ENCODE peak calls at places on chromosomes 3 and 15, in four cellular contexts. M is stimulated activated naive CD8-positive, alpha-beta T cell treated with anti-CD3 and anti-CD28 coated beads, Interleukin-15, Interleukin-2, amounts not matched to agents 100 U/mL and 50 U/mL, for 24 hours; T is EH; D is uterus. J is an unnamed sample.
A peak's percentile ranks its signal among the peaks of the same experiment; 100 is the strongest.

GRCh38 chr3:78091478-78092119 is 1051.7 kb downstream of the ROBO2 start:
- DNase-seq in T (no peak), D (no peak), M (no peak), J (no peak)

GRCh38 chr3:39387411-39387975 is 4.3 kb downstream of the SLC25A38 start:
- DNase-seq in D (no peak), M (no peak), T (no peak), J (no peak)

GRCh38 chr3:135125171-135125801 is 330.2 kb downstream of the EPHB1 start:
- DNase-seq in D (no peak), T (peak; percentile 53), M (no peak), J (no peak)

GRCh38 chr3:17032407-17033034 is 147.8 kb downstream of the PLCL2 start:
- DNase-seq in D (no peak), M (no peak), T (peak; percentile 48), J (no peak)

GRCh38 chr15:85649372-85649771 is 145.4 kb downstream of the KLHL25 start:
- DNase-seq in M (peak; percentile 32), T (peak; percentile 81), D (no peak), J (no peak)

GRCh38 chr15:27871078-27871695 is 227.9 kb downstream of the OCA2 start:
- DNase-seq in T (no peak), M (no peak), D (no peak), J (no peak)

GRCh38 chr15:52417501-52417900 is 111.2 kb downstream of the MYO5A start:
- DNase-seq in T (peak; percentile 24), M (no peak), D (no peak), J (no peak)

GRCh38 chr3:120013481-120013880 is 80.8 kb downstream of the GSK3B start:
- DNase-seq in D (no peak), T (peak; percentile 47), M (no peak), J (no peak)

GRCh38 chr3:65833761-65834505 is 204.8 kb downstream of the MAGI1 start:
- DNase-seq in D (no peak), T (peak; percentile 79), M (no peak), J (no peak)

GRCh38 chr15:89090791-89091666 is 2.8 kb downstream of the ABHD2 start:
- DNase-seq in M (peak; percentile 50), T (peak; percentile 89), D (peak; percentile 64), J (no peak)

GRCh38 chr3:115340586-115340985 is 193.5 kb upstream of the ZBTB20 start:
- DNase-seq in T (no peak), D (no peak), M (no peak), J (no peak)

GRCh38 chr3:162441716-162442115 is 945.1 kb downstream of the OTOL1 start:
- DNase-seq in D (no peak), T (peak; percentile 45), M (no peak), J (no peak)

GRCh38 chr3:50442940-50443579 is 60.4 kb downstream of the CACNA2D2 start:
- DNase-seq in M (no peak), T (no peak), D (no peak), J (no peak)

GRCh38 chr3:195756935-195757302 is 36.1 kb downstream of the MUC20 start:
- DNase-seq in D (no peak), T (no peak), M (no peak), J (no peak)

GRCh38 chr15:39415634-39416033 is 165.2 kb upstream of the THBS1 start:
- DNase-seq in D (no peak), T (no peak), M (no peak), J (no peak)

GRCh38 chr3:46565607-46566039 is 479 bp downstream of the LRRC2 start:
- DNase-seq in D (peak; percentile 37), T (no peak), M (no peak), J (no peak)

GRCh38 chr3:37419979-37420378 is 245.6 kb upstream of the LRRFIP2 start:
- DNase-seq in M (no peak), D (no peak), T (no peak), J (no peak)

GRCh38 chr3:174333640-174334039 is 525.5 kb upstream of the NAALADL2 start:
- DNase-seq in T (no peak), D (no peak), M (no peak), J (no peak)

GRCh38 chr3:27677554-27677953 is 44.6 kb downstream of the EOMES start:
- DNase-seq in T (peak; percentile 95), M (no peak), D (peak; percentile 18), J (peak; percentile 93)

GRCh38 chr15:65337436-65338070 is 33.1 kb downstream of the RNU5B-1 start:
- DNase-seq in T (no peak), M (no peak), D (no peak), J (no peak)

GRCh38 chr3:139201446-139202225 is 142.2 kb upstream of the MRPS22 start:
- DNase-seq in D (no peak), M (no peak), T (no peak), J (no peak)

GRCh38 chr3:165852150-165852549 is 14.9 kb upstream of the BCHE start:
- DNase-seq in M (no peak), T (no peak), D (no peak), J (no peak)

GRCh38 chr3:171811059-171811912 is 1.0 kb upstream of the PLD1 start:
- DNase-seq in M (no peak), T (peak; percentile 99), D (peak; percentile 58), J (peak; percentile 100)

GRCh38 chr3:103372031-103372430 is 937.2 kb downstream of the ZPLD1 start:
- DNase-seq in T (no peak), M (no peak), D (no peak), J (no peak)

GRCh38 chr15:33866101-33866737 is 102.1 kb upstream of the CHRM5 start:
- DNase-seq in T (no peak), D (no peak), M (no peak), J (no peak)